ENCODE peak calls at places on chromosomes 2 and 18, in seven cellular contexts. J, N, W, M, Z, V and D are unnamed samples.

GRCh38 chr2:127196998-127197397 is 23.1 kb downstream of the CYP27C1 start:
- DNase-seq in Z (peak), V (no peak), J (no peak), W (no peak), N (no peak), M (no peak), D (peak)

GRCh38 chr18:394997-395383 is 105.5 kb downstream of the COLEC12 start:
- DNase-seq in W (no peak), M (no peak), J (no peak), N (no peak), V (no peak), Z (no peak), D (peak)

GRCh38 chr18:46445914-46446313 is 211.1 kb downstream of the LOXHD1 start:
- DNase-seq in J (no peak), V (no peak), N (no peak), W (no peak), M (no peak), Z (no peak), D (no peak)

GRCh38 chr2:111995148-111995547 is 59.9 kb upstream of the TMEM87B start:
- DNase-seq in N (no peak), M (no peak), V (no peak), J (no peak), W (no peak), Z (no peak), D (no peak)

GRCh38 chr2:20706217-20706616 is 39.3 kb downstream of the GDF7 start:
- DNase-seq in N (no peak), Z (no peak), M (no peak), V (no peak), J (no peak), W (no peak), D (no peak)

GRCh38 chr2:65366595-65367125 is 65.7 kb downstream of the SPRED2 start:
- DNase-seq in V (no peak), W (no peak), J (no peak), N (peak), Z (peak), M (no peak), D (no peak)

GRCh38 chr2:172374318-172375240 is 52.8 kb upstream of the ITGA6 start:
- DNase-seq in M (no peak), N (no peak), W (no peak), V (no peak), Z (no peak), J (no peak), D (no peak)

GRCh38 chr2:214169736-214170135 is 241.1 kb upstream of the VWC2L start:
- DNase-seq in V (no peak), Z (no peak), N (no peak), M (no peak), J (no peak), W (no peak), D (no peak)

GRCh38 chr18:26909599-26910290 is 44.2 kb upstream of the AQP4 start:
- DNase-seq in W (no peak), V (no peak), M (no peak), N (no peak), J (no peak), Z (no peak), D (no peak)

GRCh38 chr2:238403632-238404405 is 22.9 kb upstream of the ASB1 start:
- DNase-seq in Z (peak), W (no peak), V (no peak), J (no peak), N (no peak), M (no peak), D (no peak)

GRCh38 chr18:4781873-4782272 is 326.8 kb upstream of the DLGAP1 start:
- DNase-seq in W (no peak), M (no peak), Z (no peak), N (no peak), V (no peak), J (no peak), D (no peak)

GRCh38 chr2:218129756-218130155 is 3.9 kb downstream of the CXCR2 start:
- DNase-seq in W (no peak), M (no peak), V (no peak), J (no peak), N (no peak), Z (no peak), D (no peak)

GRCh38 chr18:28176933-28177827 is at the start of gene CDH2:
- DNase-seq in J (peak), Z (peak), V (no peak), M (peak), W (peak), N (peak), D (peak)

GRCh38 chr18:32707153-32707552 is 65.7 kb downstream of the KLHL14 start:
- DNase-seq in J (no peak), N (no peak), W (no peak), M (no peak), Z (peak), V (no peak), D (no peak)

GRCh38 chr18:46155652-46156051 is 51.5 kb downstream of the HAUS1 start:
- DNase-seq in W (no peak), Z (no peak), V (no peak), N (peak), M (no peak), J (no peak), D (no peak)

GRCh38 chr2:207334631-207335371 is 169.1 kb upstream of the KLF7 start:
- DNase-seq in V (peak), N (peak), M (peak), Z (peak), J (peak), W (peak), D (no peak)

GRCh38 chr2:151156943-151157705 is 104.5 kb downstream of the RBM43 start:
- DNase-seq in V (no peak), J (no peak), M (no peak), Z (no peak), W (no peak), N (no peak), D (no peak)

GRCh38 chr2:96156926-96157648 is 11.8 kb upstream of the DUSP2 start:
- DNase-seq in V (no peak), W (no peak), J (no peak), N (no peak), M (no peak), Z (no peak), D (no peak)

GRCh38 chr2:68741238-68741637 is 6.6 kb downstream of the ARHGAP25 start:
- DNase-seq in M (no peak), J (no peak), V (no peak), N (no peak), W (no peak), Z (no peak), D (no peak)

GRCh38 chr2:23757686-23758433 is 169.1 kb downstream of the ATAD2B start:
- DNase-seq in M (no peak), Z (no peak), J (no peak), V (no peak), N (peak), W (no peak), D (no peak)

GRCh38 chr2:47357475-47357874 is 45.5 kb upstream of the MSH2 start:
- DNase-seq in M (no peak), N (peak), Z (no peak), J (no peak), W (no peak), V (no peak), D (no peak)

GRCh38 chr2:9782197-9782719 is 61.0 kb upstream of the TAF1B start:
- DNase-seq in W (no peak), M (no peak), V (peak), J (no peak), N (no peak), Z (peak), D (peak)